ENCODE peak calls at places on chromosomes 2 and 18, in five cellular contexts. One of them, this sample, is unnamed.

GRCh38 chr2:219252084-219252483 is 959 bp upstream of the TUBA4B start:
- DNase-seq in GM03348: no peak
- DNase-seq in left cardiac atrium: no peak
- DNase-seq in ACHN: no peak
- DNase-seq in omental fat pad: no peak
- DNase-seq in this sample: no peak

GRCh38 chr2:143058795-143059194 is 70.4 kb upstream of the ARHGAP15 start:
- DNase-seq in GM03348: no peak
- DNase-seq in left cardiac atrium: no peak
- DNase-seq in ACHN: no peak
- DNase-seq in omental fat pad: no peak
- DNase-seq in this sample: no peak

GRCh38 chr2:227456772-227457171 is 15.2 kb upstream of the AGFG1 start:
- DNase-seq in GM03348: no peak
- DNase-seq in left cardiac atrium: no peak
- DNase-seq in ACHN: no peak
- DNase-seq in omental fat pad: no peak
- DNase-seq in this sample: no peak

GRCh38 chr2:290090-290722 is 2.3 kb upstream of the ALKAL2 start:
- DNase-seq in GM03348: peak; percentile 91
- DNase-seq in left cardiac atrium: peak; percentile 72
- DNase-seq in ACHN: peak; percentile 78
- DNase-seq in omental fat pad: no peak
- DNase-seq in this sample: no peak

GRCh38 chr18:7038330-7038846 is 79.2 kb downstream of the LAMA1 start:
- DNase-seq in GM03348: peak; percentile 86
- DNase-seq in left cardiac atrium: peak; percentile 89
- DNase-seq in ACHN: peak; percentile 89
- DNase-seq in omental fat pad: peak; percentile 92
- DNase-seq in this sample: peak; percentile 92

GRCh38 chr2:203201426-203201825 is 37.4 kb upstream of the CYP20A1 start:
- DNase-seq in GM03348: no peak
- DNase-seq in left cardiac atrium: no peak
- DNase-seq in ACHN: no peak
- DNase-seq in omental fat pad: no peak
- DNase-seq in this sample: no peak

GRCh38 chr2:221103930-221104329 is 468.2 kb downstream of the EPHA4 start:
- DNase-seq in GM03348: no peak
- DNase-seq in left cardiac atrium: peak; percentile 74
- DNase-seq in ACHN: no peak
- DNase-seq in omental fat pad: no peak
- DNase-seq in this sample: no peak

GRCh38 chr2:194745532-194746146 is 911.4 kb upstream of the SLC39A10 start:
- DNase-seq in GM03348: no peak
- DNase-seq in left cardiac atrium: no peak
- DNase-seq in ACHN: peak; percentile 56
- DNase-seq in omental fat pad: no peak
- DNase-seq in this sample: no peak

GRCh38 chr2:62293490-62294212 is 97.7 kb downstream of the B3GNT2 start:
- DNase-seq in GM03348: peak; percentile 31
- DNase-seq in left cardiac atrium: peak; percentile 53
- DNase-seq in ACHN: peak; percentile 98
- DNase-seq in omental fat pad: peak; percentile 48
- DNase-seq in this sample: peak; percentile 72

GRCh38 chr2:223760838-223761502 is 76.4 kb downstream of the AP1S3 start:
- DNase-seq in GM03348: peak; percentile 69
- DNase-seq in left cardiac atrium: no peak
- DNase-seq in ACHN: peak; percentile 96
- DNase-seq in omental fat pad: no peak
- DNase-seq in this sample: no peak

GRCh38 chr2:33788044-33788443 is 188.9 kb upstream of the FAM98A start:
- DNase-seq in GM03348: no peak
- DNase-seq in left cardiac atrium: no peak
- DNase-seq in ACHN: no peak
- DNase-seq in omental fat pad: no peak
- DNase-seq in this sample: no peak

GRCh38 chr2:27082773-27083409 is 3.7 kb upstream of the KHK start:
- DNase-seq in GM03348: no peak
- DNase-seq in left cardiac atrium: no peak
- DNase-seq in ACHN: no peak
- DNase-seq in omental fat pad: no peak
- DNase-seq in this sample: no peak

GRCh38 chr18:59697236-59697932 is at the start of gene CCBE1:
- DNase-seq in GM03348: peak; percentile 91
- DNase-seq in left cardiac atrium: peak; percentile 58
- DNase-seq in ACHN: peak; percentile 84
- DNase-seq in omental fat pad: peak; percentile 56
- DNase-seq in this sample: peak; percentile 78

GRCh38 chr2:130797493-130798435 is 39.0 kb upstream of the ARHGEF4 start:
- DNase-seq in GM03348: peak; percentile 97
- DNase-seq in left cardiac atrium: peak; percentile 96
- DNase-seq in ACHN: peak; percentile 90
- DNase-seq in omental fat pad: peak; percentile 68
- DNase-seq in this sample: peak; percentile 92

GRCh38 chr2:45342-46130 is 769 bp downstream of the FAM110C start:
- DNase-seq in GM03348: no peak
- DNase-seq in left cardiac atrium: no peak
- DNase-seq in ACHN: peak; percentile 22
- DNase-seq in omental fat pad: no peak
- DNase-seq in this sample: no peak

GRCh38 chr2:45691600-45691999 is 40.1 kb downstream of the PRKCE start:
- DNase-seq in GM03348: no peak
- DNase-seq in left cardiac atrium: no peak
- DNase-seq in ACHN: no peak
- DNase-seq in omental fat pad: no peak
- DNase-seq in this sample: no peak

GRCh38 chr2:43100883-43101662 is 125.3 kb downstream of the ZFP36L2 start:
- DNase-seq in GM03348: peak; percentile 58
- DNase-seq in left cardiac atrium: peak; percentile 76
- DNase-seq in ACHN: peak; percentile 34
- DNase-seq in omental fat pad: no peak
- DNase-seq in this sample: peak; percentile 67

GRCh38 chr2:8935984-8936383 is 67.5 kb downstream of the MBOAT2 start:
- DNase-seq in GM03348: no peak
- DNase-seq in left cardiac atrium: no peak
- DNase-seq in ACHN: no peak
- DNase-seq in omental fat pad: no peak
- DNase-seq in this sample: no peak

GRCh38 chr2:151162185-151162584 is 99.5 kb downstream of the RBM43 start:
- DNase-seq in GM03348: peak; percentile 54
- DNase-seq in left cardiac atrium: no peak
- DNase-seq in ACHN: peak; percentile 22
- DNase-seq in omental fat pad: no peak
- DNase-seq in this sample: no peak

GRCh38 chr2:210620456-210620855 is 64.1 kb downstream of the CPS1 start:
- DNase-seq in GM03348: peak; percentile 11
- DNase-seq in left cardiac atrium: no peak
- DNase-seq in ACHN: no peak
- DNase-seq in omental fat pad: no peak
- DNase-seq in this sample: no peak

This sample was measured in suprapubic skin.